ENCODE peak calls at places on chromosome 10, in six cellular contexts. One of them, this sample, is unnamed.

GRCh38 chr10:6579193-6579903 is 728 bp downstream of the PRKCQ start:
- DNase-seq in psoas muscle: no peak
- DNase-seq in ovary: no peak
- DNase-seq in colonic mucosa: no peak
- DNase-seq in brain microvascular endothelial cell: no peak
- DNase-seq in mucosa of descending colon: no peak
- DNase-seq in this sample: no peak

GRCh38 chr10:127034790-127035189 is 129.6 kb downstream of the DOCK1 start:
- DNase-seq in brain microvascular endothelial cell: no peak
- DNase-seq in psoas muscle: no peak
- DNase-seq in mucosa of descending colon: no peak
- DNase-seq in colonic mucosa: peak; percentile 11
- DNase-seq in ovary: no peak
- DNase-seq in this sample: no peak

GRCh38 chr10:63829020-63829419 is 307.8 kb downstream of the REEP3 start:
- DNase-seq in mucosa of descending colon: no peak
- DNase-seq in colonic mucosa: no peak
- DNase-seq in ovary: no peak
- DNase-seq in psoas muscle: no peak
- DNase-seq in brain microvascular endothelial cell: no peak
- DNase-seq in this sample: no peak

GRCh38 chr10:77869626-77870420 is 56.7 kb downstream of the DLG5 start:
- DNase-seq in ovary: no peak
- DNase-seq in colonic mucosa: no peak
- DNase-seq in psoas muscle: no peak
- DNase-seq in mucosa of descending colon: no peak
- DNase-seq in brain microvascular endothelial cell: no peak
- DNase-seq in this sample: no peak

GRCh38 chr10:129888784-129889616 is 75.1 kb downstream of the EBF3 start:
- DNase-seq in colonic mucosa: peak; percentile 23
- DNase-seq in brain microvascular endothelial cell: peak; percentile 4
- DNase-seq in ovary: peak; percentile 49
- DNase-seq in mucosa of descending colon: peak; percentile 43
- DNase-seq in psoas muscle: peak; percentile 86
- DNase-seq in this sample: peak; percentile 70

GRCh38 chr10:97320480-97321031 is 1.5 kb downstream of the FRAT1 start:
- DNase-seq in ovary: peak; percentile 54
- DNase-seq in mucosa of descending colon: peak; percentile 61
- DNase-seq in brain microvascular endothelial cell: no peak
- DNase-seq in psoas muscle: peak; percentile 54
- DNase-seq in colonic mucosa: peak; percentile 36
- DNase-seq in this sample: no peak

GRCh38 chr10:25505466-25505865 is 330.7 kb downstream of the GPR158 start:
- DNase-seq in brain microvascular endothelial cell: no peak
- DNase-seq in mucosa of descending colon: no peak
- DNase-seq in colonic mucosa: no peak
- DNase-seq in psoas muscle: no peak
- DNase-seq in ovary: no peak
- DNase-seq in this sample: no peak

GRCh38 chr10:131774618-131775443 is 126.0 kb upstream of the PPP2R2D start:
- DNase-seq in colonic mucosa: no peak
- DNase-seq in mucosa of descending colon: no peak
- DNase-seq in brain microvascular endothelial cell: no peak
- DNase-seq in psoas muscle: no peak
- DNase-seq in ovary: no peak
- DNase-seq in this sample: no peak

GRCh38 chr10:43202657-43203490 is 64.0 kb downstream of the RASGEF1A start:
- DNase-seq in mucosa of descending colon: peak; percentile 65
- DNase-seq in brain microvascular endothelial cell: no peak
- DNase-seq in ovary: peak; percentile 43
- DNase-seq in psoas muscle: peak; percentile 65
- DNase-seq in colonic mucosa: peak; percentile 60
- DNase-seq in this sample: peak; percentile 51

GRCh38 chr10:22906767-22907166 is 21.1 kb upstream of the ARMC3 start:
- DNase-seq in mucosa of descending colon: no peak
- DNase-seq in psoas muscle: no peak
- DNase-seq in colonic mucosa: no peak
- DNase-seq in ovary: no peak
- DNase-seq in brain microvascular endothelial cell: no peak
- DNase-seq in this sample: no peak

GRCh38 chr10:71850745-71851629 is at the start of gene PSAP:
- DNase-seq in psoas muscle: peak; percentile 100
- DNase-seq in ovary: peak; percentile 99
- DNase-seq in mucosa of descending colon: peak; percentile 100
- DNase-seq in colonic mucosa: peak; percentile 99
- DNase-seq in brain microvascular endothelial cell: peak; percentile 96
- DNase-seq in this sample: peak; percentile 98

GRCh38 chr10:71847418-71847817 is 3.6 kb downstream of the PSAP start:
- DNase-seq in colonic mucosa: no peak
- DNase-seq in brain microvascular endothelial cell: no peak
- DNase-seq in mucosa of descending colon: no peak
- DNase-seq in ovary: no peak
- DNase-seq in psoas muscle: no peak
- DNase-seq in this sample: no peak

GRCh38 chr10:71848325-71849277 is 2.5 kb downstream of the PSAP start:
- DNase-seq in psoas muscle: no peak
- DNase-seq in ovary: no peak
- DNase-seq in colonic mucosa: no peak
- DNase-seq in brain microvascular endothelial cell: no peak
- DNase-seq in mucosa of descending colon: no peak
- DNase-seq in this sample: no peak

GRCh38 chr10:71850021-71850744 is 868 bp downstream of the PSAP start:
- DNase-seq in mucosa of descending colon: no peak
- DNase-seq in psoas muscle: no peak
- DNase-seq in colonic mucosa: peak; percentile 35
- DNase-seq in ovary: no peak
- DNase-seq in brain microvascular endothelial cell: no peak
- DNase-seq in this sample: no peak

DNA sequence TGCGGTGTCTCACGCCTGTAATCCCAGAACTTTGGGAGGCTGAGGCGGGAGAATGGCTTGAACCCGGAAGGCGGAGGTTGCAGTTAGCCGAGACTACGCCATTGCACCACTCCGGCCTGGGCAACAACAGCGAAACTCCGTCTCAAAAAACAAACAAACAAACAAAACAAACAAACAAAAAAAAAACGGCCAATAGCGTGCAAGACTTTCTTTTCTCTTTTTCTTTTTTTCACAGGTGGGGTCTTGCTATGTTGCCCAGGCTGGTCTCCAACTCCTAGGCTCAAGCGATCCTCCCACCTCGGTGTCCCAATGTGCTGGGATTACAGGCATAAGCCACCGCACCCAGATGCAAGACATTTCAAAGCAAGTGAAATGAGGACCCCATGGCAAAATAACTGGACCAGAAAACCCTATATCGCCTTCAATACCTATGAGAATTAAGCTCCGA is 1.6 kb downstream of the PSAP start:
- DNase-seq in mucosa of descending colon: no peak
- DNase-seq in ovary: no peak
- DNase-seq in brain microvascular endothelial cell: no peak
- DNase-seq in psoas muscle: no peak
- DNase-seq in colonic mucosa: no peak
- DNase-seq in this sample: no peak
- H3K4me3 ChIP-seq in mucosa of descending colon: no peak overlapping the region
- H3K4me3 ChIP-seq in ovary: peak overlapping the region; percentile 94
- H3K4me3 ChIP-seq in brain microvascular endothelial cell: peak overlapping the region; percentile 98
- H3K4me3 ChIP-seq in psoas muscle: peak overlapping the region; percentile 82
- H3K4me3 ChIP-seq in colonic mucosa: peak overlapping the region; percentile 100
- H3K4me3 ChIP-seq in this sample: peak overlapping the region; percentile 96

GRCh38 chr10:112448903-112449302 is 1.9 kb downstream of the VTI1A start:
- DNase-seq in colonic mucosa: no peak
- DNase-seq in mucosa of descending colon: no peak
- DNase-seq in brain microvascular endothelial cell: no peak
- DNase-seq in ovary: no peak
- DNase-seq in psoas muscle: no peak
- DNase-seq in this sample: no peak

GRCh38 chr10:112442063-112442462 is 4.7 kb downstream of the ZDHHC6 start:
- DNase-seq in ovary: no peak
- DNase-seq in colonic mucosa: no peak
- DNase-seq in brain microvascular endothelial cell: no peak
- DNase-seq in mucosa of descending colon: no peak
- DNase-seq in psoas muscle: no peak
- DNase-seq in this sample: no peak

GRCh38 chr10:112446855-112447691 is at the start of the genes VTI1A and ZDHHC6:
- DNase-seq in psoas muscle: peak; percentile 94
- DNase-seq in brain microvascular endothelial cell: peak; percentile 80
- DNase-seq in colonic mucosa: peak; percentile 90
- DNase-seq in ovary: peak; percentile 89
- DNase-seq in mucosa of descending colon: peak; percentile 91
- DNase-seq in this sample: peak; percentile 82

GRCh38 chr10:112441520-112441919 is 5.2 kb downstream of the ZDHHC6 start:
- DNase-seq in colonic mucosa: no peak
- DNase-seq in ovary: no peak
- DNase-seq in brain microvascular endothelial cell: no peak
- DNase-seq in psoas muscle: no peak
- DNase-seq in mucosa of descending colon: no peak
- DNase-seq in this sample: no peak

DNA sequence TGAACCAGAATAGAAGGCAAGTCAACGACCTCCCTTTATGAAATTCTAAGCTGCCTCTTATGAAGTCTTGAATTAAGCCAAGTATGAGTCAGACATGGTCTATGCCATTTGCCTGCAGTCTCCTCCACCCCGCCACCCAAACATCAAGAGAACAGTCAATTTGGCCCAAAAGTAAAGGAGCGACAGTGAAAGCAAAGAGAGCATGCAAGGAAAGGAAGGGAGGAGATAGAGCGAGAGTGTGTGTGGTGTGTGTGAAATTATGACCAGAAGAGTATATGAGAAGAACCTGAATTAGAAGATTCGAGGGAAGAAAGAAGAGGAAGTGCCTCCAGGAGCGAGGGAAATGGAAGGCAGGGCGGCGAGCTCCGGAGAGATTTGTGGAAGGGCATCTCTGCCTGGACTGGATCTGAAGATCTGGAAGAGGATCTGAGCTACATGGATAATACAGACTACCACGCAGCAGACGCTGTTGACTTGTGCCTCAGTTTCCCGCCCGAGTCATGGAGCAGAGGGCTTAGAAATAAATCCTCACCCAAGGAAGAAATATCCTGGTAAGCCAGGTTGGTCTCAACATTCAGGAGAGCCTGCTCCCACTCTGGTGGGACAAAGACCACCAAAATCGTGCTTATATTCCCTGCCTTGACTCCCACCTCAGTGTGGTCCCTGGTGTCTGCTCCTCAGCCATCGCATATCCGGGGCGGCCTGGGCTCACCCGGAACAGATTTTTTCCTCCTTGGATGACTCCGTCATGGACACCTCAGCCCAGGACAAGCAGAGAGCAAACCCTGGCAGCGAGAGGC is 459 bp downstream of the ZDHHC6 start:
- DNase-seq in mucosa of descending colon: peak; percentile 40
- DNase-seq in ovary: no peak
- DNase-seq in brain microvascular endothelial cell: no peak
- DNase-seq in colonic mucosa: peak; percentile 33
- DNase-seq in psoas muscle: no peak
- DNase-seq in this sample: no peak
- H3K36me3 ChIP-seq in mucosa of descending colon: no peaks in the 10 kb centered on the region
- H3K36me3 ChIP-seq in ovary: no peaks in the 10 kb centered on the region
- H3K36me3 ChIP-seq in brain microvascular endothelial cell: peaks cover 7% of the 10 kb centered on the region
- H3K36me3 ChIP-seq in colonic mucosa: no peaks in the 10 kb centered on the region
- H3K36me3 ChIP-seq in psoas muscle: no peaks in the 10 kb centered on the region
- H3K36me3 ChIP-seq in this sample: peaks cover 12% of the 10 kb centered on the region

GRCh38 chr10:101225846-101226361 is 3.4 kb downstream of the LBX1 start:
- DNase-seq in mucosa of descending colon: no peak
- DNase-seq in colonic mucosa: no peak
- DNase-seq in brain microvascular endothelial cell: no peak
- DNase-seq in ovary: no peak
- DNase-seq in psoas muscle: no peak
- DNase-seq in this sample: no peak

GRCh38 chr10:101226506-101226887 is 2.8 kb downstream of the LBX1 start:
- DNase-seq in colonic mucosa: no peak
- DNase-seq in psoas muscle: no peak
- DNase-seq in ovary: no peak
- DNase-seq in brain microvascular endothelial cell: no peak
- DNase-seq in mucosa of descending colon: no peak
- DNase-seq in this sample: no peak

GRCh38 chr10:101227765-101228681 is 1.2 kb downstream of the LBX1 start:
- DNase-seq in colonic mucosa: no peak
- DNase-seq in brain microvascular endothelial cell: no peak
- DNase-seq in ovary: no peak
- DNase-seq in psoas muscle: peak; percentile 86
- DNase-seq in mucosa of descending colon: no peak
- DNase-seq in this sample: no peak

GRCh38 chr10:101228682-101229274 is 485 bp downstream of the LBX1 start:
- DNase-seq in psoas muscle: peak; percentile 84
- DNase-seq in mucosa of descending colon: no peak
- DNase-seq in brain microvascular endothelial cell: no peak
- DNase-seq in colonic mucosa: no peak
- DNase-seq in ovary: no peak
- DNase-seq in this sample: no peak

DNA sequence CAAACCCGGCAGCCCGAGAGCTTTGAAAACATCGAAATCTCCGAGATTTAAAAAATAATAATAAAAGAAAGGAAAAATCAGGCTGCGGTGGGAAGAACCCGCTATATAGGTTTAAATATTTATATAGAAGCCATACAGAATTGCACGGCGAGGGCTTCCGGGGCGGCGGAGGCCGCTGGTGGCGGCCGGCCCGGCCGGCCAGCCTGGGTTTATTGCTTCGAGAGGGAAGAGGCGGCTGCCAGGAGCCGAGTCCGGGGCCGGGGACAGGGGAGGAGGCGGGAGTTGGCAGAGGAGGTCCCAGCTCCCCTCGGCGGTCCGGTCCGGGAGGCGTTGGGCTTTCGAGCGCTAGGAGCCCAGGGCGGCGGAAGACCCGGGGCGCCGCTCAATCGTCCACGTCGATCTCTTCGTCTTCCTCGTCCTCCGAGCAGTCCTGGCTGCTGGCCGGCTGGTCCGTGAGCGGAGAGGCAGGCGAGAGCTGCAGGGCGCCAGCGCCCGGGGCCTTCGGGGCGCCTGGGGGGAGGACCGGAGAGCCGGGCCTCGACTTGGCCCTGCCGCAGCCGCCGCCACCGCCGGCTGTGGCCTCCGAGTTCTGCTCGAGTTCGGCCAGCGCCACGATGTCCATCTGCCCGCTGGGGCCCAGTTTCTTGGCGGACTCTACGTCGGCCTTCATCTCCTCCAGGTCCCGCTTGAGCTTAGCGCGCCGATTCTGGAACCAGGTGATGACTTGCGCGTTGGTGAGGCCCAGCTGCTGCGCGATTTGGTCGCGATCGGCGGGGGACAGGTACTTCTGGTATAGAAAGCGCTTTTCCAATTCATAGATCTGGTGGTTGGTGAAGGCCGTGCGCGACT is 2.2 kb downstream of the LBX1 start:
- DNase-seq in psoas muscle: peak; percentile 75
- DNase-seq in mucosa of descending colon: no peak
- DNase-seq in ovary: no peak
- DNase-seq in brain microvascular endothelial cell: no peak
- DNase-seq in colonic mucosa: no peak
- DNase-seq in this sample: no peak
- H3K4me3 ChIP-seq in psoas muscle: peak overlapping the region; percentile 86
- H3K4me3 ChIP-seq in mucosa of descending colon: no peak overlapping the region
- H3K4me3 ChIP-seq in ovary: peak overlapping the region; percentile 13
- H3K4me3 ChIP-seq in brain microvascular endothelial cell: no peak overlapping the region
- H3K4me3 ChIP-seq in colonic mucosa: peak overlapping the region; percentile 31
- H3K4me3 ChIP-seq in this sample: peak overlapping the region; percentile 35

DNA sequence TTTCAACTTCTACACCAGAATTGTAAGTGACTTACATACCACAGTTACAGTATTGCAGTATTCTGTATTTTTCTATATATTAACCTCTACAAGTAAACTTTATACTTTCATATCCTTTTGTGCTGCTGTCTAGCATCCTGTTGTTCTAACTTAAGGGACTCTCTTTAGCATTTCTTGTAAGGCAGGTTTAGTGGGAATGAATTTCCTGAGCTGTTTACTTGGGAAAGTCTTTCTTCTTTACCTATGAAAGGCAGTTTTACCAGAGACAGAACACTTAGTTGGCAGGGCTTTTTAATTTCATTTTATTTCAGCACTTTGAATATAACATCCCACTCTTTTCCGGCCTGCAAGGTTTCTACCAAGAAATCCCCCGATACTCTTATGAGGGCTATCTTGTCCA is 75.8 kb upstream of the WAC start:
- DNase-seq in brain microvascular endothelial cell: no peak
- DNase-seq in colonic mucosa: no peak
- DNase-seq in ovary: no peak
- DNase-seq in psoas muscle: no peak
- DNase-seq in mucosa of descending colon: no peak
- DNase-seq in this sample: no peak
- H3K36me3 ChIP-seq in brain microvascular endothelial cell: no peaks in the 10 kb centered on the region
- H3K36me3 ChIP-seq in colonic mucosa: no peaks in the 10 kb centered on the region
- H3K36me3 ChIP-seq in ovary: no peaks in the 10 kb centered on the region
- H3K36me3 ChIP-seq in psoas muscle: no peaks in the 10 kb centered on the region
- H3K36me3 ChIP-seq in mucosa of descending colon: no peaks in the 10 kb centered on the region
- H3K36me3 ChIP-seq in this sample: no peaks in the 10 kb centered on the region